ENCODE peak calls at places on chromosomes 1 and 21, in eight cellular contexts. K is adrenal gland, Y is right lobe of liver, Q is stomach, F is endothelial cell of umbilical vein, L is H1, U is esophagus muscularis mucosa, B is sigmoid colon. E is an unnamed sample.

GRCh38 chr1:222790115-222790514 is 24.7 kb upstream of the DISP1 start:
- DNase-seq in K (no peak), Y (no peak), Q (no peak), F (no peak), L (no peak), U (no peak), B (no peak), E (no peak)

GRCh38 chr1:40784141-40784770 is 669 bp downstream of the KCNQ4 start:
- DNase-seq in K (no peak), Y (no peak), Q (peak; percentile 32), F (no peak), L (no peak), U (no peak), B (no peak), E (no peak)

GRCh38 chr1:240413732-240414131 is 198.2 kb downstream of the GREM2 start:
- DNase-seq in K (no peak), Y (no peak), Q (no peak), F (no peak), L (no peak), U (no peak), B (no peak), E (no peak)

GRCh38 chr21:35457097-35457496 is 408.0 kb upstream of the RUNX1 start:
- DNase-seq in K (no peak), Y (no peak), Q (no peak), F (no peak), L (no peak), U (no peak), B (no peak), E (no peak)

GRCh38 chr1:113140588-113141446 is 67.8 kb downstream of the LRIG2 start:
- DNase-seq in K (peak; percentile 61), Y (peak; percentile 72), Q (peak; percentile 70), F (peak; percentile 64), L (peak; percentile 29), U (no peak), B (peak; percentile 80), E (peak; percentile 43)

GRCh38 chr1:165387956-165388355 is 31.4 kb upstream of the LMX1A start:
- DNase-seq in K (no peak), Y (no peak), Q (no peak), F (no peak), L (no peak), U (no peak), B (no peak), E (no peak)

GRCh38 chr1:247332901-247333361 is 1.3 kb upstream of the ZNF496 start:
- DNase-seq in K (peak; percentile 44), Y (no peak), Q (peak; percentile 38), F (peak; percentile 5), L (no peak), U (no peak), B (peak; percentile 79), E (peak; percentile 30)

GRCh38 chr1:201565771-201566528 is 27.0 kb downstream of the NAV1 start:
- DNase-seq in K (no peak), Y (no peak), Q (no peak), F (no peak), L (no peak), U (no peak), B (peak; percentile 63), E (peak; percentile 82)

GRCh38 chr1:235918032-235918431 is 51.3 kb upstream of the LYST start:
- DNase-seq in K (no peak), Y (no peak), Q (no peak), F (no peak), L (no peak), U (no peak), B (peak; percentile 66), E (no peak)

GRCh38 chr21:45617021-45617930 is 26.2 kb upstream of the PCBP3 start:
- DNase-seq in K (no peak), Y (peak; percentile 33), Q (no peak), F (no peak), L (no peak), U (no peak), B (peak; percentile 60), E (peak; percentile 84)

GRCh38 chr1:220159026-220159425 is 65.1 kb downstream of the IARS2 start:
- DNase-seq in K (no peak), Y (no peak), Q (no peak), F (no peak), L (no peak), U (no peak), B (no peak), E (no peak)

GRCh38 chr1:179251675-179252074 is 22.2 kb upstream of the ABL2 start:
- DNase-seq in K (no peak), Y (no peak), Q (no peak), F (peak; percentile 48), L (no peak), U (no peak), B (no peak), E (no peak)

GRCh38 chr1:220269036-220269435 is 3.2 kb downstream of the RAB3GAP2 start:
- DNase-seq in K (no peak), Y (no peak), Q (no peak), F (no peak), L (no peak), U (no peak), B (no peak), E (no peak)

GRCh38 chr1:14106679-14107313 is 406.8 kb downstream of the PRDM2 start:
- DNase-seq in K (no peak), Y (no peak), Q (no peak), F (no peak), L (no peak), U (peak; percentile 53), B (no peak), E (no peak)

GRCh38 chr1:169047074-169047473 is 59.4 kb upstream of the ATP1B1 start:
- DNase-seq in K (no peak), Y (no peak), Q (no peak), F (no peak), L (no peak), U (peak; percentile 77), B (no peak), E (no peak)

GRCh38 chr1:160415696-160416298 is 15.4 kb downstream of the VANGL2 start:
- DNase-seq in K (no peak), Y (no peak), Q (no peak), F (no peak), L (no peak), U (no peak), B (no peak), E (peak; percentile 80)

GRCh38 chr1:184048841-184049240 is 2.7 kb upstream of the TSEN15 start:
- DNase-seq in K (no peak), Y (no peak), Q (no peak), F (no peak), L (no peak), U (no peak), B (no peak), E (no peak)

GRCh38 chr1:18352640-18353245 is 128.0 kb upstream of the KLHDC7A start:
- DNase-seq in K (no peak), Y (no peak), Q (no peak), F (no peak), L (no peak), U (no peak), B (no peak), E (no peak)

GRCh38 chr1:25795955-25796806 is 3.8 kb upstream of the SELENON start:
- DNase-seq in K (no peak), Y (no peak), Q (peak; percentile 70), F (no peak), L (no peak), U (no peak), B (no peak), E (no peak)

GRCh38 chr1:117780981-117781475 is 148.4 kb downstream of the GDAP2 start:
- DNase-seq in K (no peak), Y (no peak), Q (no peak), F (no peak), L (no peak), U (no peak), B (peak; percentile 66), E (no peak)

GRCh38 chr1:214296860-214297699 is 16.1 kb downstream of the SMYD2 start:
- DNase-seq in K (no peak), Y (no peak), Q (no peak), F (peak; percentile 30), L (no peak), U (no peak), B (no peak), E (no peak)

GRCh38 chr1:212488436-212489283 is 55.9 kb downstream of the NENF start:
- DNase-seq in K (peak; percentile 30), Y (no peak), Q (peak; percentile 60), F (no peak), L (no peak), U (peak; percentile 93), B (peak; percentile 94), E (peak; percentile 83)

GRCh38 chr1:94535879-94536278 is 5.7 kb downstream of the F3 start:
- DNase-seq in K (no peak), Y (no peak), Q (no peak), F (no peak), L (no peak), U (no peak), B (no peak), E (no peak)
- H3K4me3 ChIP-seq in K (no peak overlapping the region), Y (no peak overlapping the region), Q (no peak overlapping the region), F (no peak overlapping the region), L (no peak overlapping the region), U (no peak overlapping the region), B (no peak overlapping the region), E (no peak overlapping the region)

DNA sequence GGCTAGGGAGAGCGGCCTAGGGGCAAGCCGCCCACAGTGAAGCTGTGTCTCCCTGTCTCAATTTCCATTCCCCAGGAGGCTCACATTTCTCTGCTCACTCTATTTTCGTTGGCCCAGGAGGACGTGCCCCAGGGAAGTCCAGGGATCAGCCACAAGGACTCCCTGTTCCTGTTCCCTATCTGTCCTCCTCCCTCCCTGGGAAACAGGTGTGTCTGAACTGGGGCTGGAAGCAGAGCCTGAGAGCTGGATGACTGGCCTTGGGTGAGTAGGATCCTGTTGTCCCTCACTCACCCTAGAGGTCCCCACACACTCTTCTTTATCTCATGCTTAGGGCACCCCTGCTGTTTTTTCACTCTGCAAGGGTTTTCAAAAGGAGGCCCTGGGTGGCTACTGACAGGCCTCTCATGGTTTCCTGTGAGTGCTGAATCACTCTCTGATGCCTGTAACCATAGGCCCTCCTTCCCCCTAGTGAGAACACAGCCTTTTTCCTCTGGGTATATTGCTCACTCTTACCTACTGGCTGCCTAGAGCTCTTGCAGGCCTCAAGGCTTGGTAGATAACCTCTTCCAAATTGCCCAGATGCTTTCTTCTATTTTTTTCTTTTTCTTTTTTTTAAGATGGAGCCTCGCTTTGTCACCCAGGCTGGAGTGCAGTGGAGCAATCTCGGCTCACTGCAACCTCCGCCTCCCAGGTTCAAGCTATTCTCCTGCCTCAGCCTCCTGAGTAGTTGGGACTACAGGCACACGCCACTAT is 3.3 kb upstream of the UTP11 start:
- DNase-seq in K (peak; percentile 16), Y (no peak), Q (no peak), F (peak; percentile 77), L (no peak), U (no peak), B (peak; percentile 56), E (no peak)
- TF ChIP-seq POLR2A in K (no peak), Y (no peak), Q (no peak), F (no peak), L (no peak), U (no peak), B (no peak), E (no peak)

GRCh38 chr21:26966360-26966977 is 419 bp downstream of the ADAMTS5 start:
- DNase-seq in K (no peak), Y (no peak), Q (no peak), F (no peak), L (no peak), U (no peak), B (peak; percentile 69), E (no peak)
- H3K4me3 ChIP-seq in K (no peak overlapping the region), Y (peak overlapping the region; percentile 48), Q (peak overlapping the region; percentile 56), F (no peak overlapping the region), L (peak overlapping the region; percentile 70), U (peak overlapping the region; percentile 69), B (peak overlapping the region; percentile 61), E (peak overlapping the region; percentile 57)

DNA sequence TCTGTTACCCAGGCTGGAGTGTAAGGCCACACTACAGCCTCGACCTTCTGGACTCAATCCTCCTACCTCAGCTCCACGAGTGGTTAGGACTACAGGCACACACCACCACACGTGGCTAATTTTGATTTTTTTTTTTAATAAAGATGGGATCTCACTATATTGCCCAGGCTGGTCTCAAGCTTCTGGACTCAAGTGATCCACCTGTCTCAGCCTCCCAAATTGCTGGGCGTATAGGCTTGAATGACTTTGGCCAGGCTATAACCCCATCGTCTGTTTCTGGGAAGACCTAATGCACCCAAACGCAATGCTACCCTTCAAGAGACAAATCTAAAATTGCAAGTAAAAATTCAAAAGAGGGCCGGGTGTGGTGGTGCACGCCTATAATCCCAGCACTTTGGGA is 52.1 kb downstream of the DAP3 start:
- DNase-seq in K (no peak), Y (no peak), Q (no peak), F (no peak), L (no peak), U (no peak), B (no peak), E (no peak)
- TF ChIP-seq POLR2A in K (no peak), Y (no peak), Q (no peak), F (no peak), L (no peak), U (no peak), B (no peak), E (no peak)

E was measured in lower leg skin.